ENCODE peak calls at places on chromosomes 12 and 14, in four cellular contexts. S, Y, M and A are unnamed samples.

GRCh38 chr12:49288412-49288853 is 6.5 kb upstream of the PRPH start:
- DNase-seq in S (no peak), M (no peak), Y (peak), A (no peak)

GRCh38 chr14:101875041-101875725 is 89.2 kb upstream of the DYNC1H1 start:
- DNase-seq in S (no peak), M (no peak), Y (no peak), A (no peak)

GRCh38 chr12:92556141-92556540 is 146.6 kb upstream of the PLEKHG7 start:
- DNase-seq in S (no peak), Y (no peak), M (no peak), A (no peak)

GRCh38 chr12:94263011-94263786 is 114.8 kb downstream of the PLXNC1 start:
- DNase-seq in Y (no peak), S (no peak), M (no peak), A (no peak)

GRCh38 chr14:102644523-102644922 is 52.1 kb downstream of the RCOR1 start:
- DNase-seq in Y (no peak), M (no peak), S (no peak), A (no peak)

GRCh38 chr14:88463318-88463717 is 77.9 kb downstream of the SPATA7 start:
- DNase-seq in M (no peak), Y (peak), S (no peak), A (no peak)

GRCh38 chr14:55665067-55665700 is 85.2 kb downstream of the KTN1 start:
- DNase-seq in Y (no peak), S (no peak), M (no peak), A (no peak)

GRCh38 chr12:75628916-75629315 is 117.5 kb upstream of the KRR1 start:
- DNase-seq in M (no peak), Y (no peak), S (no peak), A (no peak)

GRCh38 chr14:77377502-77377844 is 294 bp downstream of the SAMD15 start:
- DNase-seq in Y (no peak), M (no peak), S (no peak), A (no peak)

GRCh38 chr12:130955238-130955816 is 1.6 kb downstream of the ADGRD1 start:
- DNase-seq in M (no peak), Y (no peak), S (peak), A (no peak)

GRCh38 chr14:37745657-37746056 is 150.2 kb downstream of the TTC6 start:
- DNase-seq in M (no peak), Y (no peak), S (no peak), A (no peak)

GRCh38 chr12:111426341-111427185 is 20.8 kb downstream of the SH2B3 start:
- DNase-seq in Y (no peak), S (no peak), M (no peak), A (no peak)

GRCh38 chr14:68800361-68800760 is 7.5 kb upstream of the ZFP36L1 start:
- DNase-seq in Y (no peak), M (no peak), S (no peak), A (no peak)

GRCh38 chr14:94543450-94544123 is 17.7 kb upstream of the SERPINA4 start:
- DNase-seq in S (no peak), M (no peak), Y (no peak), A (no peak)

GRCh38 chr12:116534341-116535121 is 24.6 kb upstream of the MAP1LC3B2 start:
- DNase-seq in S (no peak), M (no peak), Y (no peak), A (no peak)

GRCh38 chr14:93239869-93240677 is 33.0 kb downstream of the UBR7 start:
- DNase-seq in S (no peak), M (peak), Y (peak), A (no peak)

GRCh38 chr14:53109028-53109687 is 44.0 kb downstream of the DDHD1 start:
- DNase-seq in M (no peak), Y (peak), S (no peak), A (no peak)

GRCh38 chr12:106841471-106842302 is 67.2 kb downstream of the RIC8B start:
- DNase-seq in M (peak), Y (peak), S (no peak), A (peak)

GRCh38 chr12:49413010-49413409 is 45.7 kb downstream of the SPATS2 start:
- DNase-seq in M (no peak), Y (no peak), S (no peak), A (no peak)